ENCODE peak calls at places on chromosomes 6 and 20, in seven cellular contexts. V, F, L, J, G, H and W are unnamed samples.

GRCh38 chr6:36829919-36830544 is 9.2 kb downstream of the CPNE5 start:
- DNase-seq in V (no peak), F (peak; percentile 65), L (peak; percentile 45), J (no peak), G (peak; percentile 68), H (no peak), W (no peak)

GRCh38 chr6:107314644-107315043 is 144.7 kb downstream of the PDSS2 start:
- DNase-seq in V (no peak), F (no peak), L (no peak), J (no peak), G (no peak), H (no peak), W (no peak)

GRCh38 chr20:58981564-58982364 is 708 bp downstream of the NELFCD start:
- DNase-seq in V (no peak), F (no peak), L (no peak), J (no peak), G (no peak), H (no peak), W (no peak)

GRCh38 chr20:25487306-25487705 is 79.8 kb downstream of the GINS1 start:
- DNase-seq in V (no peak), F (no peak), L (no peak), J (no peak), G (no peak), H (no peak), W (no peak)

GRCh38 chr20:62625516-62625915 is 16.8 kb upstream of the SLCO4A1 start:
- DNase-seq in V (no peak), F (no peak), L (no peak), J (no peak), G (no peak), H (no peak), W (no peak)

GRCh38 chr20:59810376-59811187 is 122.9 kb downstream of the SYCP2 start:
- DNase-seq in V (no peak), F (no peak), L (no peak), J (no peak), G (no peak), H (no peak), W (no peak)

GRCh38 chr6:88599561-88599960 is 363.9 kb downstream of the RNGTT start:
- DNase-seq in V (no peak), F (no peak), L (peak; percentile 32), J (no peak), G (no peak), H (no peak), W (no peak)

GRCh38 chr20:21048841-21049273 is 57.3 kb downstream of the LINC00237 start:
- DNase-seq in V (peak; percentile 44), F (no peak), L (peak; percentile 88), J (peak; percentile 7), G (peak; percentile 17), H (peak; percentile 7), W (peak; percentile 2)

GRCh38 chr20:9066196-9066595 is 2.7 kb upstream of the PLCB4 start:
- DNase-seq in V (no peak), F (no peak), L (no peak), J (no peak), G (no peak), H (no peak), W (no peak)

GRCh38 chr6:4647414-4648365 is 128.5 kb upstream of the CDYL start:
- DNase-seq in V (peak; percentile 87), F (peak; percentile 81), L (peak; percentile 86), J (peak; percentile 2), G (peak; percentile 81), H (peak; percentile 6), W (no peak)

GRCh38 chr20:34703061-34703572 is 1.0 kb upstream of the TP53INP2 start:
- DNase-seq in V (no peak), F (no peak), L (no peak), J (no peak), G (no peak), H (no peak), W (no peak)

GRCh38 chr6:151649835-151650234 is 156.0 kb downstream of the CCDC170 start:
- DNase-seq in V (no peak), F (no peak), L (no peak), J (no peak), G (no peak), H (no peak), W (no peak)

GRCh38 chr6:44176130-44176934 is 17.7 kb downstream of the CAPN11 start:
- DNase-seq in V (no peak), F (no peak), L (no peak), J (no peak), G (no peak), H (no peak), W (no peak)

GRCh38 chr6:167481527-167481926 is 156.6 kb downstream of the TTLL2 start:
- DNase-seq in V (no peak), F (no peak), L (no peak), J (no peak), G (no peak), H (no peak), W (no peak)

GRCh38 chr6:134094436-134094835 is 42.0 kb upstream of the SLC2A12 start:
- DNase-seq in V (no peak), F (no peak), L (no peak), J (no peak), G (no peak), H (no peak), W (no peak)

GRCh38 chr6:137155830-137156229 is 17.6 kb downstream of the IL22RA2 start:
- DNase-seq in V (no peak), F (peak; percentile 74), L (no peak), J (no peak), G (no peak), H (peak; percentile 19), W (peak; percentile 4)

GRCh38 chr6:138455746-138456392 is 43.4 kb downstream of the NHSL1 start:
- DNase-seq in V (no peak), F (peak; percentile 75), L (no peak), J (no peak), G (no peak), H (peak; percentile 70), W (no peak)

GRCh38 chr6:81969814-81970213 is 217.3 kb upstream of the TENT5A start:
- DNase-seq in V (peak; percentile 13), F (no peak), L (peak; percentile 37), J (no peak), G (no peak), H (no peak), W (no peak)

GRCh38 chr6:47288245-47289090 is 21.2 kb downstream of the TNFRSF21 start:
- DNase-seq in V (peak; percentile 22), F (no peak), L (peak; percentile 21), J (no peak), G (no peak), H (no peak), W (no peak)

GRCh38 chr20:64188682-64189529 is 24.7 kb downstream of the MYT1 start:
- DNase-seq in V (no peak), F (peak; percentile 43), L (peak; percentile 64), J (no peak), G (no peak), H (no peak), W (no peak)

GRCh38 chr20:36548006-36548315 is 6.6 kb downstream of the MYL9 start:
- DNase-seq in V (peak; percentile 27), F (no peak), L (peak; percentile 58), J (no peak), G (no peak), H (no peak), W (no peak)

GRCh38 chr20:63686492-63687321 is 9.7 kb upstream of the TNFRSF6B start:
- DNase-seq in V (no peak), F (peak; percentile 83), L (no peak), J (peak; percentile 35), G (peak; percentile 78), H (no peak), W (no peak)

GRCh38 chr20:4065405-4065841 is 50.1 kb upstream of the RNF24 start:
- DNase-seq in V (no peak), F (peak; percentile 87), L (no peak), J (no peak), G (no peak), H (no peak), W (no peak)

GRCh38 chr6:148747145-148747492 is 289 bp downstream of the UST start:
- DNase-seq in V (peak; percentile 68), F (no peak), L (peak; percentile 61), J (peak; percentile 30), G (peak; percentile 64), H (no peak), W (peak; percentile 20)

GRCh38 chr6:131779304-131779703 is 28.5 kb upstream of the ENPP1 start:
- DNase-seq in V (no peak), F (no peak), L (no peak), J (no peak), G (no peak), H (no peak), W (no peak)

GRCh38 chr20:48586728-48587127 is 241.1 kb downstream of the PREX1 start:
- DNase-seq in V (no peak), F (no peak), L (no peak), J (no peak), G (no peak), H (no peak), W (no peak)

GRCh38 chr6:134517145-134517658 is 199.3 kb upstream of the SGK1 start:
- DNase-seq in V (peak; percentile 31), F (peak; percentile 86), L (peak; percentile 58), J (no peak), G (peak; percentile 67), H (no peak), W (no peak)

GRCh38 chr6:67129780-67130179 is 1422.8 kb upstream of the EYS start:
- DNase-seq in V (no peak), F (peak; percentile 2), L (no peak), J (no peak), G (no peak), H (no peak), W (no peak)